ENCODE peak calls at places on chromosomes 12 and 14, in ten cellular contexts. One of them, this sample, is unnamed.

GRCh38 chr14:100294213-100294962 is 11.9 kb downstream of the SLC25A29 start:
- DNase-seq in activated naive CD4-positive, alpha-beta T cell: no peak
- DNase-seq in adrenal gland: no peak
- DNase-seq in HCEC 1CT: no peak
- DNase-seq in cardiac muscle cell: no peak
- DNase-seq in foreskin keratinocyte: no peak
- DNase-seq in fibroblast of lung: no peak
- DNase-seq in stimulated activated CD8-positive, alpha-beta memory T cell treated with anti-CD3 and anti-CD28 coated beads, Interleukin-2, amount 100 ng/mL, for 1 hour: no peak
- DNase-seq in retina: peak
- DNase-seq in stromal cell of bone marrow: no peak
- DNase-seq in this sample: no peak

GRCh38 chr12:110279561-110279960 is 1.5 kb upstream of the ATP2A2 start:
- DNase-seq in activated naive CD4-positive, alpha-beta T cell: no peak
- DNase-seq in adrenal gland: no peak
- DNase-seq in HCEC 1CT: no peak
- DNase-seq in cardiac muscle cell: peak
- DNase-seq in foreskin keratinocyte: no peak
- DNase-seq in fibroblast of lung: no peak
- DNase-seq in stimulated activated CD8-positive, alpha-beta memory T cell treated with anti-CD3 and anti-CD28 coated beads, Interleukin-2, amount 100 ng/mL, for 1 hour: no peak
- DNase-seq in retina: peak
- DNase-seq in stromal cell of bone marrow: no peak
- DNase-seq in this sample: no peak

GRCh38 chr14:91554535-91555332 is 44.6 kb upstream of the PPP4R3A start:
- DNase-seq in activated naive CD4-positive, alpha-beta T cell: no peak
- DNase-seq in adrenal gland: no peak
- DNase-seq in HCEC 1CT: no peak
- DNase-seq in cardiac muscle cell: no peak
- DNase-seq in foreskin keratinocyte: no peak
- DNase-seq in fibroblast of lung: no peak
- DNase-seq in stimulated activated CD8-positive, alpha-beta memory T cell treated with anti-CD3 and anti-CD28 coated beads, Interleukin-2, amount 100 ng/mL, for 1 hour: no peak
- DNase-seq in retina: no peak
- DNase-seq in stromal cell of bone marrow: no peak
- DNase-seq in this sample: no peak

GRCh38 chr12:53065975-53066593 is 13.1 kb downstream of the SPRYD3 start:
- DNase-seq in activated naive CD4-positive, alpha-beta T cell: peak
- DNase-seq in adrenal gland: peak
- DNase-seq in HCEC 1CT: peak
- DNase-seq in cardiac muscle cell: peak
- DNase-seq in foreskin keratinocyte: no peak
- DNase-seq in fibroblast of lung: peak
- DNase-seq in stimulated activated CD8-positive, alpha-beta memory T cell treated with anti-CD3 and anti-CD28 coated beads, Interleukin-2, amount 100 ng/mL, for 1 hour: peak
- DNase-seq in retina: peak
- DNase-seq in stromal cell of bone marrow: no peak
- DNase-seq in this sample: peak

GRCh38 chr12:117885211-117885610 is 83.6 kb downstream of the KSR2 start:
- DNase-seq in activated naive CD4-positive, alpha-beta T cell: no peak
- DNase-seq in adrenal gland: no peak
- DNase-seq in HCEC 1CT: no peak
- DNase-seq in cardiac muscle cell: no peak
- DNase-seq in foreskin keratinocyte: no peak
- DNase-seq in fibroblast of lung: no peak
- DNase-seq in stimulated activated CD8-positive, alpha-beta memory T cell treated with anti-CD3 and anti-CD28 coated beads, Interleukin-2, amount 100 ng/mL, for 1 hour: no peak
- DNase-seq in retina: no peak
- DNase-seq in stromal cell of bone marrow: no peak
- DNase-seq in this sample: no peak

GRCh38 chr14:105201156-105201927 is 20.2 kb upstream of the NUDT14 start:
- DNase-seq in activated naive CD4-positive, alpha-beta T cell: no peak
- DNase-seq in adrenal gland: no peak
- DNase-seq in HCEC 1CT: no peak
- DNase-seq in cardiac muscle cell: no peak
- DNase-seq in foreskin keratinocyte: no peak
- DNase-seq in fibroblast of lung: no peak
- DNase-seq in stimulated activated CD8-positive, alpha-beta memory T cell treated with anti-CD3 and anti-CD28 coated beads, Interleukin-2, amount 100 ng/mL, for 1 hour: no peak
- DNase-seq in retina: peak
- DNase-seq in stromal cell of bone marrow: no peak
- DNase-seq in this sample: no peak

GRCh38 chr12:64706831-64707230 is 52.4 kb downstream of the GNS start:
- DNase-seq in activated naive CD4-positive, alpha-beta T cell: no peak
- DNase-seq in adrenal gland: no peak
- DNase-seq in HCEC 1CT: no peak
- DNase-seq in cardiac muscle cell: no peak
- DNase-seq in foreskin keratinocyte: no peak
- DNase-seq in fibroblast of lung: no peak
- DNase-seq in stimulated activated CD8-positive, alpha-beta memory T cell treated with anti-CD3 and anti-CD28 coated beads, Interleukin-2, amount 100 ng/mL, for 1 hour: no peak
- DNase-seq in retina: peak
- DNase-seq in stromal cell of bone marrow: no peak
- DNase-seq in this sample: no peak

GRCh38 chr14:24411468-24412454 is 13.0 kb downstream of the NYNRIN start:
- DNase-seq in activated naive CD4-positive, alpha-beta T cell: no peak
- DNase-seq in adrenal gland: no peak
- DNase-seq in HCEC 1CT: peak
- DNase-seq in cardiac muscle cell: peak
- DNase-seq in foreskin keratinocyte: no peak
- DNase-seq in fibroblast of lung: peak
- DNase-seq in stimulated activated CD8-positive, alpha-beta memory T cell treated with anti-CD3 and anti-CD28 coated beads, Interleukin-2, amount 100 ng/mL, for 1 hour: no peak
- DNase-seq in retina: peak
- DNase-seq in stromal cell of bone marrow: no peak
- DNase-seq in this sample: peak

GRCh38 chr12:19641235-19642080 is 202.2 kb downstream of the AEBP2 start:
- DNase-seq in activated naive CD4-positive, alpha-beta T cell: no peak
- DNase-seq in adrenal gland: no peak
- DNase-seq in HCEC 1CT: no peak
- DNase-seq in cardiac muscle cell: no peak
- DNase-seq in foreskin keratinocyte: no peak
- DNase-seq in fibroblast of lung: peak
- DNase-seq in stimulated activated CD8-positive, alpha-beta memory T cell treated with anti-CD3 and anti-CD28 coated beads, Interleukin-2, amount 100 ng/mL, for 1 hour: no peak
- DNase-seq in retina: no peak
- DNase-seq in stromal cell of bone marrow: peak
- DNase-seq in this sample: no peak

GRCh38 chr14:100903672-100904185 is at the start of gene RTL1:
- DNase-seq in activated naive CD4-positive, alpha-beta T cell: no peak
- DNase-seq in adrenal gland: peak
- DNase-seq in HCEC 1CT: no peak
- DNase-seq in cardiac muscle cell: no peak
- DNase-seq in foreskin keratinocyte: no peak
- DNase-seq in fibroblast of lung: no peak
- DNase-seq in stimulated activated CD8-positive, alpha-beta memory T cell treated with anti-CD3 and anti-CD28 coated beads, Interleukin-2, amount 100 ng/mL, for 1 hour: no peak
- DNase-seq in retina: no peak
- DNase-seq in stromal cell of bone marrow: no peak
- DNase-seq in this sample: no peak

GRCh38 chr14:73242274-73242960 is 5.1 kb downstream of the PAPLN start:
- DNase-seq in activated naive CD4-positive, alpha-beta T cell: no peak
- DNase-seq in adrenal gland: no peak
- DNase-seq in HCEC 1CT: no peak
- DNase-seq in cardiac muscle cell: no peak
- DNase-seq in foreskin keratinocyte: no peak
- DNase-seq in fibroblast of lung: no peak
- DNase-seq in stimulated activated CD8-positive, alpha-beta memory T cell treated with anti-CD3 and anti-CD28 coated beads, Interleukin-2, amount 100 ng/mL, for 1 hour: no peak
- DNase-seq in retina: no peak
- DNase-seq in stromal cell of bone marrow: no peak
- DNase-seq in this sample: no peak

GRCh38 chr14:106080922-106081321 is 554.5 kb downstream of the TMEM121 start:
- DNase-seq in activated naive CD4-positive, alpha-beta T cell: no peak
- DNase-seq in adrenal gland: no peak
- DNase-seq in HCEC 1CT: no peak
- DNase-seq in cardiac muscle cell: no peak
- DNase-seq in foreskin keratinocyte: no peak
- DNase-seq in fibroblast of lung: no peak
- DNase-seq in stimulated activated CD8-positive, alpha-beta memory T cell treated with anti-CD3 and anti-CD28 coated beads, Interleukin-2, amount 100 ng/mL, for 1 hour: no peak
- DNase-seq in retina: no peak
- DNase-seq in stromal cell of bone marrow: no peak
- DNase-seq in this sample: no peak

GRCh38 chr14:74429221-74429691 is 3.2 kb upstream of the SYNDIG1L start:
- DNase-seq in activated naive CD4-positive, alpha-beta T cell: no peak
- DNase-seq in adrenal gland: no peak
- DNase-seq in HCEC 1CT: no peak
- DNase-seq in cardiac muscle cell: no peak
- DNase-seq in foreskin keratinocyte: no peak
- DNase-seq in fibroblast of lung: no peak
- DNase-seq in stimulated activated CD8-positive, alpha-beta memory T cell treated with anti-CD3 and anti-CD28 coated beads, Interleukin-2, amount 100 ng/mL, for 1 hour: no peak
- DNase-seq in retina: no peak
- DNase-seq in stromal cell of bone marrow: no peak
- DNase-seq in this sample: no peak

GRCh38 chr12:5648692-5649338 is 216.9 kb downstream of the NTF3 start:
- DNase-seq in activated naive CD4-positive, alpha-beta T cell: no peak
- DNase-seq in adrenal gland: no peak
- DNase-seq in HCEC 1CT: no peak
- DNase-seq in cardiac muscle cell: peak
- DNase-seq in foreskin keratinocyte: no peak
- DNase-seq in fibroblast of lung: peak
- DNase-seq in stimulated activated CD8-positive, alpha-beta memory T cell treated with anti-CD3 and anti-CD28 coated beads, Interleukin-2, amount 100 ng/mL, for 1 hour: no peak
- DNase-seq in retina: peak
- DNase-seq in stromal cell of bone marrow: peak
- DNase-seq in this sample: peak

GRCh38 chr14:103096387-103096786 is 1.9 kb downstream of the EXOC3L4 start:
- DNase-seq in activated naive CD4-positive, alpha-beta T cell: no peak
- DNase-seq in adrenal gland: no peak
- DNase-seq in HCEC 1CT: no peak
- DNase-seq in cardiac muscle cell: no peak
- DNase-seq in foreskin keratinocyte: no peak
- DNase-seq in fibroblast of lung: no peak
- DNase-seq in stimulated activated CD8-positive, alpha-beta memory T cell treated with anti-CD3 and anti-CD28 coated beads, Interleukin-2, amount 100 ng/mL, for 1 hour: no peak
- DNase-seq in retina: no peak
- DNase-seq in stromal cell of bone marrow: no peak
- DNase-seq in this sample: no peak

GRCh38 chr12:115325858-115326257 is 641.9 kb upstream of the TBX3 start:
- DNase-seq in activated naive CD4-positive, alpha-beta T cell: no peak
- DNase-seq in adrenal gland: no peak
- DNase-seq in HCEC 1CT: no peak
- DNase-seq in cardiac muscle cell: no peak
- DNase-seq in foreskin keratinocyte: no peak
- DNase-seq in fibroblast of lung: no peak
- DNase-seq in stimulated activated CD8-positive, alpha-beta memory T cell treated with anti-CD3 and anti-CD28 coated beads, Interleukin-2, amount 100 ng/mL, for 1 hour: no peak
- DNase-seq in retina: no peak
- DNase-seq in stromal cell of bone marrow: no peak
- DNase-seq in this sample: no peak

GRCh38 chr12:75722714-75723200 is 211.3 kb upstream of the KRR1 start:
- DNase-seq in activated naive CD4-positive, alpha-beta T cell: no peak
- DNase-seq in adrenal gland: peak
- DNase-seq in HCEC 1CT: peak
- DNase-seq in cardiac muscle cell: no peak
- DNase-seq in foreskin keratinocyte: peak
- DNase-seq in fibroblast of lung: peak
- DNase-seq in stimulated activated CD8-positive, alpha-beta memory T cell treated with anti-CD3 and anti-CD28 coated beads, Interleukin-2, amount 100 ng/mL, for 1 hour: peak
- DNase-seq in retina: no peak
- DNase-seq in stromal cell of bone marrow: peak
- DNase-seq in this sample: peak

GRCh38 chr12:47870175-47870781 is 34.5 kb downstream of the VDR start:
- DNase-seq in activated naive CD4-positive, alpha-beta T cell: no peak
- DNase-seq in adrenal gland: peak
- DNase-seq in HCEC 1CT: peak
- DNase-seq in cardiac muscle cell: peak
- DNase-seq in foreskin keratinocyte: no peak
- DNase-seq in fibroblast of lung: no peak
- DNase-seq in stimulated activated CD8-positive, alpha-beta memory T cell treated with anti-CD3 and anti-CD28 coated beads, Interleukin-2, amount 100 ng/mL, for 1 hour: no peak
- DNase-seq in retina: peak
- DNase-seq in stromal cell of bone marrow: peak
- DNase-seq in this sample: peak

GRCh38 chr12:68180792-68181744 is 21.5 kb upstream of the IFNG start:
- DNase-seq in activated naive CD4-positive, alpha-beta T cell: no peak
- DNase-seq in adrenal gland: no peak
- DNase-seq in HCEC 1CT: peak
- DNase-seq in cardiac muscle cell: no peak
- DNase-seq in foreskin keratinocyte: peak
- DNase-seq in fibroblast of lung: peak
- DNase-seq in stimulated activated CD8-positive, alpha-beta memory T cell treated with anti-CD3 and anti-CD28 coated beads, Interleukin-2, amount 100 ng/mL, for 1 hour: no peak
- DNase-seq in retina: peak
- DNase-seq in stromal cell of bone marrow: peak
- DNase-seq in this sample: no peak

GRCh38 chr14:94225460-94225989 is 51.4 kb downstream of the PPP4R4 start:
- DNase-seq in activated naive CD4-positive, alpha-beta T cell: no peak
- DNase-seq in adrenal gland: no peak
- DNase-seq in HCEC 1CT: no peak
- DNase-seq in cardiac muscle cell: peak
- DNase-seq in foreskin keratinocyte: no peak
- DNase-seq in fibroblast of lung: no peak
- DNase-seq in stimulated activated CD8-positive, alpha-beta memory T cell treated with anti-CD3 and anti-CD28 coated beads, Interleukin-2, amount 100 ng/mL, for 1 hour: no peak
- DNase-seq in retina: no peak
- DNase-seq in stromal cell of bone marrow: no peak
- DNase-seq in this sample: no peak

GRCh38 chr14:53209370-53209769 is 56.2 kb upstream of the DDHD1 start:
- DNase-seq in activated naive CD4-positive, alpha-beta T cell: no peak
- DNase-seq in adrenal gland: no peak
- DNase-seq in HCEC 1CT: peak
- DNase-seq in cardiac muscle cell: no peak
- DNase-seq in foreskin keratinocyte: no peak
- DNase-seq in fibroblast of lung: no peak
- DNase-seq in stimulated activated CD8-positive, alpha-beta memory T cell treated with anti-CD3 and anti-CD28 coated beads, Interleukin-2, amount 100 ng/mL, for 1 hour: no peak
- DNase-seq in retina: no peak
- DNase-seq in stromal cell of bone marrow: peak
- DNase-seq in this sample: no peak

GRCh38 chr14:64364907-64365306 is 23.2 kb upstream of the MTHFD1 start:
- DNase-seq in activated naive CD4-positive, alpha-beta T cell: no peak
- DNase-seq in adrenal gland: no peak
- DNase-seq in HCEC 1CT: peak
- DNase-seq in cardiac muscle cell: no peak
- DNase-seq in foreskin keratinocyte: peak
- DNase-seq in fibroblast of lung: peak
- DNase-seq in stimulated activated CD8-positive, alpha-beta memory T cell treated with anti-CD3 and anti-CD28 coated beads, Interleukin-2, amount 100 ng/mL, for 1 hour: no peak
- DNase-seq in retina: no peak
- DNase-seq in stromal cell of bone marrow: peak
- DNase-seq in this sample: no peak

GRCh38 chr12:43655586-43655985 is 103.0 kb downstream of the PUS7L start:
- DNase-seq in activated naive CD4-positive, alpha-beta T cell: no peak
- DNase-seq in adrenal gland: no peak
- DNase-seq in HCEC 1CT: peak
- DNase-seq in cardiac muscle cell: no peak
- DNase-seq in foreskin keratinocyte: peak
- DNase-seq in fibroblast of lung: peak
- DNase-seq in stimulated activated CD8-positive, alpha-beta memory T cell treated with anti-CD3 and anti-CD28 coated beads, Interleukin-2, amount 100 ng/mL, for 1 hour: no peak
- DNase-seq in retina: no peak
- DNase-seq in stromal cell of bone marrow: no peak
- DNase-seq in this sample: no peak

GRCh38 chr14:76810953-76811400 is 1.7 kb downstream of the ANGEL1 start:
- DNase-seq in activated naive CD4-positive, alpha-beta T cell: no peak
- DNase-seq in adrenal gland: no peak
- DNase-seq in HCEC 1CT: peak
- DNase-seq in cardiac muscle cell: peak
- DNase-seq in foreskin keratinocyte: peak
- DNase-seq in fibroblast of lung: peak
- DNase-seq in stimulated activated CD8-positive, alpha-beta memory T cell treated with anti-CD3 and anti-CD28 coated beads, Interleukin-2, amount 100 ng/mL, for 1 hour: no peak
- DNase-seq in retina: peak
- DNase-seq in stromal cell of bone marrow: peak
- DNase-seq in this sample: peak

GRCh38 chr14:102979406-102979805 is 56.9 kb downstream of the AMN start:
- DNase-seq in activated naive CD4-positive, alpha-beta T cell: no peak
- DNase-seq in adrenal gland: no peak
- DNase-seq in HCEC 1CT: no peak
- DNase-seq in cardiac muscle cell: no peak
- DNase-seq in foreskin keratinocyte: no peak
- DNase-seq in fibroblast of lung: no peak
- DNase-seq in stimulated activated CD8-positive, alpha-beta memory T cell treated with anti-CD3 and anti-CD28 coated beads, Interleukin-2, amount 100 ng/mL, for 1 hour: no peak
- DNase-seq in retina: no peak
- DNase-seq in stromal cell of bone marrow: no peak
- DNase-seq in this sample: no peak

GRCh38 chr14:22978873-22979671 is 3.3 kb downstream of the AJUBA start:
- DNase-seq in activated naive CD4-positive, alpha-beta T cell: no peak
- DNase-seq in adrenal gland: no peak
- DNase-seq in HCEC 1CT: no peak
- DNase-seq in cardiac muscle cell: no peak
- DNase-seq in foreskin keratinocyte: peak
- DNase-seq in fibroblast of lung: peak
- DNase-seq in stimulated activated CD8-positive, alpha-beta memory T cell treated with anti-CD3 and anti-CD28 coated beads, Interleukin-2, amount 100 ng/mL, for 1 hour: no peak
- DNase-seq in retina: peak
- DNase-seq in stromal cell of bone marrow: no peak
- DNase-seq in this sample: no peak

GRCh38 chr12:28066879-28067278 is 94.3 kb upstream of the PTHLH start:
- DNase-seq in activated naive CD4-positive, alpha-beta T cell: no peak
- DNase-seq in adrenal gland: no peak
- DNase-seq in HCEC 1CT: no peak
- DNase-seq in cardiac muscle cell: no peak
- DNase-seq in foreskin keratinocyte: no peak
- DNase-seq in fibroblast of lung: no peak
- DNase-seq in stimulated activated CD8-positive, alpha-beta memory T cell treated with anti-CD3 and anti-CD28 coated beads, Interleukin-2, amount 100 ng/mL, for 1 hour: no peak
- DNase-seq in retina: no peak
- DNase-seq in stromal cell of bone marrow: no peak
- DNase-seq in this sample: no peak

GRCh38 chr12:85057370-85057963 is 21.3 kb downstream of the LRRIQ1 start:
- DNase-seq in activated naive CD4-positive, alpha-beta T cell: no peak
- DNase-seq in adrenal gland: peak
- DNase-seq in HCEC 1CT: peak
- DNase-seq in cardiac muscle cell: peak
- DNase-seq in foreskin keratinocyte: peak
- DNase-seq in fibroblast of lung: peak
- DNase-seq in stimulated activated CD8-positive, alpha-beta memory T cell treated with anti-CD3 and anti-CD28 coated beads, Interleukin-2, amount 100 ng/mL, for 1 hour: no peak
- DNase-seq in retina: no peak
- DNase-seq in stromal cell of bone marrow: peak
- DNase-seq in this sample: peak